ENCODE peak calls at places on chromosomes 4 and X, in nine cellular contexts. N, W, I, H, U, P, O, X and D are unnamed samples.

GRCh38 chrX:107731831-107732502 is 43.6 kb downstream of the TSC22D3 start:
- DNase-seq in N (no peak), W (peak), I (peak), H (no peak), U (peak), P (peak), O (peak), X (peak), D (peak)

GRCh38 chrX:48960291-48960690 is 2.9 kb upstream of the OTUD5 start:
- DNase-seq in N (no peak), W (peak), I (no peak), H (no peak), U (no peak), P (no peak), O (no peak), X (no peak), D (no peak)

GRCh38 chrX:49071877-49072711 is 1.7 kb downstream of the PRAF2 start:
- DNase-seq in N (no peak), W (peak), I (peak), H (peak), U (peak), P (no peak), O (peak), X (peak), D (peak)

GRCh38 chrX:20237864-20238263 is 28.8 kb downstream of the RPS6KA3 start:
- DNase-seq in N (no peak), W (no peak), I (no peak), H (no peak), U (no peak), P (no peak), O (no peak), X (no peak), D (no peak)

GRCh38 chr4:30641345-30641744 is 78.8 kb upstream of the PCDH7 start:
- DNase-seq in N (no peak), W (no peak), I (no peak), H (no peak), U (no peak), P (no peak), O (no peak), X (no peak), D (no peak)

GRCh38 chrX:154368630-154369452 is 5.6 kb downstream of the FLNA start:
- DNase-seq in N (peak), W (peak), I (peak), H (no peak), U (peak), P (no peak), O (peak), X (peak), D (peak)

GRCh38 chrX:12901486-12901885 is 4.9 kb upstream of the TLR8 start:
- DNase-seq in N (peak), W (peak), I (peak), H (peak), U (no peak), P (no peak), O (peak), X (no peak), D (no peak)

GRCh38 chr4:93852680-93853079 is 24.1 kb downstream of the ATOH1 start:
- DNase-seq in N (no peak), W (no peak), I (no peak), H (no peak), U (no peak), P (no peak), O (no peak), X (no peak), D (no peak)

GRCh38 chrX:103792916-103793540 is 16.4 kb downstream of the PLP1 start:
- DNase-seq in N (no peak), W (no peak), I (peak), H (no peak), U (no peak), P (no peak), O (peak), X (no peak), D (no peak)

GRCh38 chr4:1907848-1908525 is 36.8 kb downstream of the NSD2 start:
- DNase-seq in N (no peak), W (no peak), I (no peak), H (no peak), U (no peak), P (peak), O (no peak), X (no peak), D (no peak)

GRCh38 chrX:10990418-10990817 is 120.7 kb upstream of the HCCS start:
- DNase-seq in N (no peak), W (no peak), I (no peak), H (no peak), U (no peak), P (no peak), O (no peak), X (no peak), D (no peak)

GRCh38 chrX:118593407-118593806 is 97.8 kb downstream of the DOCK11 start:
- DNase-seq in N (no peak), W (no peak), I (no peak), H (no peak), U (no peak), P (no peak), O (no peak), X (no peak), D (no peak)

GRCh38 chr4:46975841-46976551 is 17.4 kb downstream of the GABRA4 start:
- DNase-seq in N (no peak), W (no peak), I (peak), H (no peak), U (no peak), P (no peak), O (no peak), X (no peak), D (no peak)

GRCh38 chr4:8920289-8920965 is 48.8 kb upstream of the HMX1 start:
- DNase-seq in N (no peak), W (no peak), I (no peak), H (no peak), U (peak), P (no peak), O (no peak), X (no peak), D (peak)

GRCh38 chr4:133147922-133148689 is 988 bp upstream of the PCDH10 start:
- DNase-seq in N (no peak), W (peak), I (peak), H (no peak), U (peak), P (peak), O (peak), X (no peak), D (peak)

GRCh38 chr4:4439782-4440181 is 52.9 kb downstream of the NSG1 start:
- DNase-seq in N (no peak), W (no peak), I (no peak), H (no peak), U (no peak), P (no peak), O (no peak), X (no peak), D (no peak)

GRCh38 chr4:17511041-17511949 is 595 bp downstream of the QDPR start:
- DNase-seq in N (peak), W (peak), I (peak), H (peak), U (peak), P (no peak), O (peak), X (no peak), D (peak)

GRCh38 chr4:152225680-152226079 is 310.2 kb downstream of the FBXW7 start:
- DNase-seq in N (no peak), W (no peak), I (no peak), H (no peak), U (no peak), P (no peak), O (no peak), X (no peak), D (no peak)

GRCh38 chrX:129545408-129545807 is 5.3 kb downstream of the OCRL start:
- DNase-seq in N (no peak), W (no peak), I (no peak), H (no peak), U (no peak), P (no peak), O (no peak), X (no peak), D (no peak)

GRCh38 chr4:116959045-116959444 is 126.3 kb downstream of the TRAM1L1 start:
- DNase-seq in N (no peak), W (no peak), I (no peak), H (no peak), U (no peak), P (no peak), O (no peak), X (no peak), D (no peak)

GRCh38 chr4:31160146-31160545 is 440.0 kb downstream of the PCDH7 start:
- DNase-seq in N (no peak), W (no peak), I (no peak), H (no peak), U (no peak), P (no peak), O (no peak), X (no peak), D (no peak)

GRCh38 chr4:86233090-86233489 is 126.8 kb downstream of the MAPK10 start:
- DNase-seq in N (no peak), W (no peak), I (no peak), H (no peak), U (no peak), P (no peak), O (no peak), X (no peak), D (no peak)

GRCh38 chr4:121360496-121360895 is 20.3 kb downstream of the QRFPR start:
- DNase-seq in N (no peak), W (no peak), I (peak), H (no peak), U (no peak), P (no peak), O (no peak), X (no peak), D (no peak)

GRCh38 chrX:11770320-11770719 is 12.3 kb downstream of the MSL3 start:
- DNase-seq in N (no peak), W (no peak), I (peak), H (peak), U (no peak), P (peak), O (peak), X (no peak), D (no peak)

GRCh38 chr4:123616970-123617392 is 220.4 kb downstream of the SPRY1 start:
- DNase-seq in N (no peak), W (peak), I (peak), H (peak), U (peak), P (no peak), O (peak), X (no peak), D (no peak)

GRCh38 chr4:12145768-12146167 is 717.1 kb upstream of the HS3ST1 start:
- DNase-seq in N (no peak), W (no peak), I (no peak), H (no peak), U (no peak), P (no peak), O (no peak), X (no peak), D (no peak)

GRCh38 chr4:13340672-13341071 is 143.5 kb downstream of the RAB28 start:
- DNase-seq in N (no peak), W (no peak), I (no peak), H (no peak), U (no peak), P (no peak), O (no peak), X (no peak), D (no peak)

GRCh38 chrX:11886745-11887144 is 128.7 kb downstream of the MSL3 start:
- DNase-seq in N (no peak), W (no peak), I (peak), H (no peak), U (no peak), P (no peak), O (peak), X (peak), D (no peak)

GRCh38 chrX:42097491-42097890 is 174.1 kb upstream of the CASK start:
- DNase-seq in N (no peak), W (no peak), I (no peak), H (no peak), U (no peak), P (no peak), O (no peak), X (no peak), D (no peak)